ENCODE peak calls at places on chromosomes 3 and 15, in five cellular contexts. X, C, K, L and B are unnamed samples.

GRCh38 chr15:63521405-63522142 is 17.2 kb downstream of the USP3 start:
- DNase-seq in X (peak), C (no peak), K (no peak), L (no peak), B (no peak)

GRCh38 chr3:185807455-185808068 is 17.3 kb downstream of the IGF2BP2 start:
- DNase-seq in X (no peak), C (no peak), K (no peak), L (no peak), B (no peak)

GRCh38 chr15:63348392-63348791 is 33.3 kb downstream of the CA12 start:
- DNase-seq in X (no peak), C (no peak), K (no peak), L (no peak), B (peak)

GRCh38 chr15:25859838-25860645 is 3.1 kb downstream of the ATP10A start:
- DNase-seq in X (no peak), C (no peak), K (peak), L (no peak), B (no peak)

GRCh38 chr3:64278631-64279030 is 53.4 kb upstream of the PRICKLE2 start:
- DNase-seq in X (no peak), C (no peak), K (no peak), L (no peak), B (no peak)

GRCh38 chr3:10550705-10551104 is 45.3 kb upstream of the ATP2B2 start:
- DNase-seq in X (no peak), C (no peak), K (no peak), L (no peak), B (no peak)

GRCh38 chr3:134640378-134640777 is 10.4 kb downstream of the KY start:
- DNase-seq in X (no peak), C (no peak), K (no peak), L (no peak), B (no peak)

GRCh38 chr3:126389112-126389791 is 5.5 kb upstream of the CFAP100 start:
- DNase-seq in X (no peak), C (no peak), K (no peak), L (peak), B (peak)

GRCh38 chr15:68365770-68366169 is 66.2 kb downstream of the ITGA11 start:
- DNase-seq in X (no peak), C (no peak), K (no peak), L (no peak), B (no peak)

GRCh38 chr3:150925751-150926201 is 20.5 kb upstream of the MINDY4B start:
- DNase-seq in X (no peak), C (peak), K (peak), L (peak), B (peak)

GRCh38 chr15:75172168-75172841 is 29.4 kb upstream of the C15orf39 start:
- DNase-seq in X (no peak), C (no peak), K (no peak), L (no peak), B (peak)

GRCh38 chr3:124586126-124587052 is 143.9 kb upstream of the UMPS start:
- DNase-seq in X (no peak), C (no peak), K (no peak), L (no peak), B (no peak)